ENCODE peak calls at places on chromosomes 16 and 17, in nine cellular contexts. P is AG04450; F is gastrocnemius medialis; K is stimulated activated CD4-positive, alpha-beta T cell treated with anti-CD3 and anti-CD28 coated beads, Interleukin-1b, Interleukin-23, amount 100 ng/mL, for 48 hours; W is H4; C is HCEC 1CT; Y is NCI-H2081; A is HS-5; G is NCI-H460. O is an unnamed sample.

GRCh38 chr16:50099957-50100648 is 34.3 kb downstream of the HEATR3 start:
- DNase-seq in P (no peak), F (no peak), K (no peak), W (no peak), C (no peak), Y (no peak), A (no peak), G (no peak), O (no peak)

GRCh38 chr16:29316673-29317237 is 89.8 kb downstream of the NPIPB11 start:
- DNase-seq in P (no peak), F (no peak), K (no peak), W (no peak), C (no peak), Y (no peak), A (no peak), G (no peak), O (no peak)

GRCh38 chr17:36750316-36750885 is 149.0 kb downstream of the MRM1 start:
- DNase-seq in P (no peak), F (no peak), K (no peak), W (no peak), C (no peak), Y (no peak), A (no peak), G (no peak), O (no peak)

GRCh38 chr17:8707591-8708453 is 36.8 kb downstream of the CCDC42 start:
- DNase-seq in P (no peak), F (no peak), K (no peak), W (no peak), C (no peak), Y (no peak), A (no peak), G (no peak), O (no peak)

GRCh38 chr17:38693700-38694329 is 11.3 kb upstream of the MLLT6 start:
- DNase-seq in P (no peak), F (peak; percentile 86), K (no peak), W (no peak), C (peak; percentile 10), Y (no peak), A (no peak), G (no peak), O (no peak)

GRCh38 chr17:50882851-50883250 is 16.7 kb upstream of the TOB1 start:
- DNase-seq in P (no peak), F (no peak), K (no peak), W (no peak), C (peak; percentile 67), Y (no peak), A (no peak), G (no peak), O (no peak)

GRCh38 chr16:23509763-23510153 is 536 bp downstream of the GGA2 start:
- DNase-seq in P (no peak), F (peak; percentile 38), K (no peak), W (no peak), C (peak; percentile 32), Y (no peak), A (no peak), G (no peak), O (peak; percentile 54)

GRCh38 chr16:29675811-29676643 is 3.0 kb upstream of the QPRT start:
- DNase-seq in P (no peak), F (no peak), K (no peak), W (no peak), C (peak; percentile 23), Y (no peak), A (no peak), G (peak; percentile 8), O (peak; percentile 34)